ENCODE peak calls at places on chromosomes 7 and 10, in seven cellular contexts. One of them, this sample, is unnamed.

GRCh38 chr10:62093863-62094291 is 174.8 kb downstream of the RTKN2 start:
- DNase-seq in sigmoid colon: no peak
- DNase-seq in breast epithelium: no peak
- DNase-seq in transverse colon: no peak
- DNase-seq in GM23338: no peak
- DNase-seq in SK-N-SH: no peak
- DNase-seq in vagina: no peak
- DNase-seq in this sample: no peak

GRCh38 chr7:150335101-150335773 is 6.2 kb downstream of the RARRES2 start:
- DNase-seq in breast epithelium: no peak
- DNase-seq in sigmoid colon: no peak
- DNase-seq in transverse colon: no peak
- DNase-seq in SK-N-SH: no peak
- DNase-seq in GM23338: peak
- DNase-seq in vagina: no peak
- DNase-seq in this sample: no peak

GRCh38 chr10:69422676-69423075 is 6.0 kb upstream of the TACR2 start:
- DNase-seq in vagina: no peak
- DNase-seq in sigmoid colon: peak
- DNase-seq in breast epithelium: no peak
- DNase-seq in SK-N-SH: no peak
- DNase-seq in transverse colon: no peak
- DNase-seq in GM23338: no peak
- DNase-seq in this sample: no peak

GRCh38 chr7:105439174-105439893 is 50.6 kb upstream of the SRPK2 start:
- DNase-seq in vagina: no peak
- DNase-seq in GM23338: no peak
- DNase-seq in transverse colon: peak
- DNase-seq in sigmoid colon: no peak
- DNase-seq in breast epithelium: peak
- DNase-seq in SK-N-SH: peak
- DNase-seq in this sample: no peak

GRCh38 chr7:93442478-93443224 is 131.9 kb downstream of the CALCR start:
- DNase-seq in breast epithelium: no peak
- DNase-seq in SK-N-SH: no peak
- DNase-seq in GM23338: peak
- DNase-seq in vagina: no peak
- DNase-seq in transverse colon: peak
- DNase-seq in sigmoid colon: no peak
- DNase-seq in this sample: peak

GRCh38 chr10:14659626-14660196 is 115.0 kb downstream of the FAM107B start:
- DNase-seq in sigmoid colon: no peak
- DNase-seq in vagina: no peak
- DNase-seq in transverse colon: peak
- DNase-seq in GM23338: no peak
- DNase-seq in breast epithelium: no peak
- DNase-seq in SK-N-SH: no peak
- DNase-seq in this sample: peak

GRCh38 chr7:127900735-127901685 is 130.2 kb downstream of the LRRC4 start:
- DNase-seq in SK-N-SH: no peak
- DNase-seq in GM23338: peak
- DNase-seq in breast epithelium: no peak
- DNase-seq in vagina: no peak
- DNase-seq in sigmoid colon: no peak
- DNase-seq in transverse colon: no peak
- DNase-seq in this sample: no peak

GRCh38 chr10:5502903-5503835 is 3.8 kb upstream of the CALML5 start:
- DNase-seq in transverse colon: peak
- DNase-seq in breast epithelium: peak
- DNase-seq in sigmoid colon: peak
- DNase-seq in SK-N-SH: no peak
- DNase-seq in GM23338: no peak
- DNase-seq in vagina: no peak
- DNase-seq in this sample: no peak

GRCh38 chr10:100022403-100022802 is 12.7 kb upstream of the DNMBP start:
- DNase-seq in breast epithelium: no peak
- DNase-seq in GM23338: no peak
- DNase-seq in vagina: no peak
- DNase-seq in SK-N-SH: no peak
- DNase-seq in sigmoid colon: no peak
- DNase-seq in transverse colon: no peak
- DNase-seq in this sample: no peak

GRCh38 chr7:83015921-83016320 is 146.8 kb downstream of the PCLO start:
- DNase-seq in SK-N-SH: no peak
- DNase-seq in transverse colon: no peak
- DNase-seq in GM23338: no peak
- DNase-seq in vagina: no peak
- DNase-seq in sigmoid colon: no peak
- DNase-seq in breast epithelium: no peak
- DNase-seq in this sample: no peak

GRCh38 chr7:23020742-23021401 is 6.9 kb upstream of the HYCC1 start:
- DNase-seq in sigmoid colon: peak
- DNase-seq in transverse colon: no peak
- DNase-seq in GM23338: no peak
- DNase-seq in breast epithelium: no peak
- DNase-seq in vagina: no peak
- DNase-seq in SK-N-SH: no peak
- DNase-seq in this sample: no peak

GRCh38 chr10:98636921-98637329 is 190.2 kb upstream of the HPS1 start:
- DNase-seq in SK-N-SH: no peak
- DNase-seq in transverse colon: no peak
- DNase-seq in GM23338: no peak
- DNase-seq in sigmoid colon: no peak
- DNase-seq in vagina: no peak
- DNase-seq in breast epithelium: no peak
- DNase-seq in this sample: no peak

GRCh38 chr7:31875424-31875823 is 188.4 kb downstream of the PPP1R17 start:
- DNase-seq in breast epithelium: no peak
- DNase-seq in GM23338: no peak
- DNase-seq in vagina: no peak
- DNase-seq in SK-N-SH: no peak
- DNase-seq in transverse colon: no peak
- DNase-seq in sigmoid colon: no peak
- DNase-seq in this sample: no peak

GRCh38 chr7:46446151-46446550 is 525.1 kb upstream of the IGFBP3 start:
- DNase-seq in transverse colon: no peak
- DNase-seq in sigmoid colon: no peak
- DNase-seq in breast epithelium: no peak
- DNase-seq in vagina: no peak
- DNase-seq in SK-N-SH: no peak
- DNase-seq in GM23338: no peak
- DNase-seq in this sample: no peak

GRCh38 chr10:91294134-91294906 is 73.9 kb downstream of the PCGF5 start:
- DNase-seq in vagina: no peak
- DNase-seq in sigmoid colon: no peak
- DNase-seq in SK-N-SH: no peak
- DNase-seq in GM23338: no peak
- DNase-seq in transverse colon: no peak
- DNase-seq in breast epithelium: no peak
- DNase-seq in this sample: no peak

GRCh38 chr10:44370731-44371248 is 14.1 kb downstream of the CXCL12 start:
- DNase-seq in transverse colon: no peak
- DNase-seq in sigmoid colon: no peak
- DNase-seq in SK-N-SH: no peak
- DNase-seq in vagina: no peak
- DNase-seq in GM23338: peak
- DNase-seq in breast epithelium: no peak
- DNase-seq in this sample: no peak

GRCh38 chr7:86916277-86916825 is 143.1 kb downstream of the ELAPOR2 start:
- DNase-seq in SK-N-SH: no peak
- DNase-seq in transverse colon: no peak
- DNase-seq in vagina: no peak
- DNase-seq in sigmoid colon: no peak
- DNase-seq in breast epithelium: no peak
- DNase-seq in GM23338: no peak
- DNase-seq in this sample: no peak

GRCh38 chr10:94328613-94329012 is 34.1 kb downstream of the NOC3L start:
- DNase-seq in vagina: no peak
- DNase-seq in sigmoid colon: no peak
- DNase-seq in transverse colon: no peak
- DNase-seq in breast epithelium: no peak
- DNase-seq in GM23338: no peak
- DNase-seq in SK-N-SH: no peak
- DNase-seq in this sample: no peak
- TF ChIP-seq POLR2AphosphoS5 in vagina: no peak
- TF ChIP-seq POLR2AphosphoS5 in sigmoid colon: no peak
- TF ChIP-seq POLR2AphosphoS5 in transverse colon: no peak
- TF ChIP-seq POLR2AphosphoS5 in breast epithelium: no peak
- TF ChIP-seq POLR2AphosphoS5 in GM23338: no peak
- TF ChIP-seq POLR2AphosphoS5 in SK-N-SH: no peak
- TF ChIP-seq POLR2AphosphoS5 in this sample: no peak

DNA sequence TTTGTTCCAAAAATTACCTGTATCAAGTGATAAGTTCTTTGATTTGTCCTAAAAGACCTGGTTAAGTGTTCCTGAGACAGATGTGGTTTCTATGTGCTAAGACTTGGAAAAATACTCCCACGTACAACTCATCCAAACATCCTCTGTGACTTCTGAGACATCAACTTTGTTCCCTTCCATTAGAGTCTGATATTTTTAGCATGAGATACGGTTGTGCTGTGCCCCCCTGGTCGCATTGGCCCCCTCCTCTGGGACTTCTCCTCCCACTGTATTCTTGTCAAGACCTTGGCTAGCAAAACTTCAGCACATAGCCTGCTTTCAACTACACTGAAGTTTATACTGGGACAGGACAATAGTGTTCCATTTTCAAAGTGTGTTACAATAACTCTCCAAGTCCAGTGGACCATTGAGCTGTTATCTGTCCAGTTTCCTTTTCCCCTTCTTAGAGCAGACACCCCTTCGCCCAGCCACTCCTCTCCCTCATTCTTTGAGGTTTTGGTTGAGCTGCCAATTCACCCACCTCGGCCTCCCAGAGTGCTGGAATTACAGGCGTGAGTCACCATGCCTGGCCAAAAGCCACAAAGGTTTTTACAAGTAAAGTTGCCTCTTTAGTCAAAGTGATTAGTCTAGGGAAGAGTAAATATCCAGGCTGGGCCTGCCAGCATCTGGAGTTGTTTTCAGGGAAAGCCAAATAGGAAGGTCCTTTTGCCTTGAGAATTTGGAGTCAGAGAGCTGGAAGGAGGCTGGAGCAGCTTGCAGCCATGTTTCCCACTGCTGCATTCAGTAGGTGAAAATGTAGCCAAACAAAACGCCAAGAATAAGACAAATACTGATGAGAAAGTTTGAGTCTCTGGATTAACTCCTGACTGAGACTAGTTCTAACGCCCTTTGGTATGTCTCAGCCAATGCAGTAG is 17.8 kb upstream of the PDLIM1 start:
- DNase-seq in SK-N-SH: no peak
- DNase-seq in GM23338: no peak
- DNase-seq in vagina: peak
- DNase-seq in breast epithelium: peak
- DNase-seq in transverse colon: peak
- DNase-seq in sigmoid colon: peak
- DNase-seq in this sample: no peak
- TF ChIP-seq POLR2AphosphoS5 in SK-N-SH: peak
- TF ChIP-seq POLR2AphosphoS5 in GM23338: no peak
- TF ChIP-seq POLR2AphosphoS5 in vagina: peak
- TF ChIP-seq POLR2AphosphoS5 in breast epithelium: no peak
- TF ChIP-seq POLR2AphosphoS5 in transverse colon: peak
- TF ChIP-seq POLR2AphosphoS5 in sigmoid colon: peak
- TF ChIP-seq POLR2AphosphoS5 in this sample: no peak

GRCh38 chr7:27873006-27873295 is 133.0 kb downstream of the TAX1BP1 start:
- DNase-seq in SK-N-SH: no peak
- DNase-seq in transverse colon: no peak
- DNase-seq in breast epithelium: no peak
- DNase-seq in sigmoid colon: no peak
- DNase-seq in GM23338: no peak
- DNase-seq in vagina: no peak
- DNase-seq in this sample: no peak

GRCh38 chr7:27873981-27874957 is 134.3 kb downstream of the TAX1BP1 start:
- DNase-seq in breast epithelium: peak
- DNase-seq in SK-N-SH: no peak
- DNase-seq in GM23338: no peak
- DNase-seq in sigmoid colon: no peak
- DNase-seq in vagina: no peak
- DNase-seq in transverse colon: peak
- DNase-seq in this sample: no peak

GRCh38 chr7:27871086-27871485 is 131.1 kb downstream of the TAX1BP1 start:
- DNase-seq in breast epithelium: no peak
- DNase-seq in SK-N-SH: no peak
- DNase-seq in vagina: no peak
- DNase-seq in transverse colon: no peak
- DNase-seq in GM23338: no peak
- DNase-seq in sigmoid colon: no peak
- DNase-seq in this sample: no peak

GRCh38 chr7:27870595-27870994 is 130.6 kb downstream of the TAX1BP1 start:
- DNase-seq in sigmoid colon: no peak
- DNase-seq in GM23338: no peak
- DNase-seq in vagina: no peak
- DNase-seq in SK-N-SH: no peak
- DNase-seq in transverse colon: no peak
- DNase-seq in breast epithelium: no peak
- DNase-seq in this sample: no peak

DNA sequence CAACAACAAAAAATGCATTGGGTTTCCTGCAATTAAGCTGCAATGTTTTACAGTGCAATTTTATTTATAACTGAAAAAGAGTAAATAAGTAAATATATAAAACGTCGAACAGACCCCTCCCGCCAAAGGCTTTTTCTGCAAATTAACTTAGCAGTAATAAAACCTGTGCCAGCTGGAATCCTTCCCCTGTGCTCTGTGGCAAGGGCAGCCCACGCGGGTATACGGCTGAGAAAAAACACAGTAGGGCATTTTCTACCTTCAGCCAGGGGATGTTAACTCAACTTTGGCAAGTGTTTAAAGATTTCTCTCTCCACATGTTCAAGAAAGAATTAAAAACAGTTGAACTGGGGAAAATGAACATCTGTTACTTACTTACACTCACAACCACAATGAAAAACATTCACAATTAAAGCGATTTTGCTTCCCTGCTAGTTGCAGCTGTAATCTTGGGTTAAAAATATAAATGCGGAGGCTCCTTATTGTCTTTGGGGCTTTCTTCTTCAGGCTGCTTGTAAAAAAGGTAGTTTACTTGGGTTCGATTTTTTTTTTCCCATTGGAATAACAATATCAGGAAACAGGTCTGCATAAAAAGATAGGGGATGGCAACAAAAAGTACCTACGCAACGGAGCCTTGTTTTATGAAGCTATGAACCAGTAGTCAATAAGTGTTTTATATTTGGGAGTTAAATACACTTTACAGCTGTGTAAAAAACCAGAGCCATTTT is 132.5 kb downstream of the TAX1BP1 start:
- DNase-seq in breast epithelium: no peak
- DNase-seq in sigmoid colon: no peak
- DNase-seq in GM23338: no peak
- DNase-seq in vagina: no peak
- DNase-seq in SK-N-SH: no peak
- DNase-seq in transverse colon: no peak
- DNase-seq in this sample: no peak
- TF ChIP-seq POLR2AphosphoS5 in breast epithelium: no peak
- TF ChIP-seq POLR2AphosphoS5 in sigmoid colon: no peak
- TF ChIP-seq POLR2AphosphoS5 in GM23338: no peak
- TF ChIP-seq POLR2AphosphoS5 in vagina: no peak
- TF ChIP-seq POLR2AphosphoS5 in SK-N-SH: no peak
- TF ChIP-seq POLR2AphosphoS5 in transverse colon: no peak
- TF ChIP-seq POLR2AphosphoS5 in this sample: no peak

DNA sequence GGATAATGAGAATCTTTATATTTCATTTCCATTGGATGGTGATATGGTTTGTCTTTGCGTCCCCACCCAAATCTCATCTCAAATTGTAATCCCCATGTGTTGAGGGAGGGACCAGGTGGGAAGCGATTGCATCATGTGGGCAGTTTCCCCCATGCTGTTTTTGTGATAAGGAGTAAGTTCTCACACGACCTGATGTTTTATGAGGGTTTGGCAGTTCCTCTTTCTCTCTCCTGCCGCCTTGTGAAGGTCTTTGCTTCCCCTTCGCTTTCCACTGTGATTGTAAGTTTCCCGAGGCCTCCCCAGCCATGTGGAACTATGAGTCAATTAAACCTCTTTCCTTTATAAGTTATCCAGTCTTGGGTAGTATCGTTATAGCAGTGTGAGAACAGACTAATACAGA is 59.4 kb downstream of the MTPN start:
- DNase-seq in transverse colon: no peak
- DNase-seq in breast epithelium: no peak
- DNase-seq in sigmoid colon: no peak
- DNase-seq in SK-N-SH: no peak
- DNase-seq in vagina: no peak
- DNase-seq in GM23338: no peak
- DNase-seq in this sample: no peak
- TF ChIP-seq POLR2AphosphoS5 in transverse colon: no peak
- TF ChIP-seq POLR2AphosphoS5 in breast epithelium: no peak
- TF ChIP-seq POLR2AphosphoS5 in sigmoid colon: no peak
- TF ChIP-seq POLR2AphosphoS5 in SK-N-SH: no peak
- TF ChIP-seq POLR2AphosphoS5 in vagina: no peak
- TF ChIP-seq POLR2AphosphoS5 in GM23338: no peak
- TF ChIP-seq POLR2AphosphoS5 in this sample: no peak

This sample was measured in GM12891.